ENCODE peak calls at places on chromosome 1, in four cellular contexts. U, Z, P and C are unnamed samples.
A peak's percentile ranks its signal among the peaks of the same experiment; 100 is the strongest.

GRCh38 chr1:231931846-231932454 is 305.4 kb downstream of the DISC1 start:
- DNase-seq in U (no peak), Z (no peak), P (peak; percentile 59), C (peak; percentile 73)

GRCh38 chr1:1085911-1086841 is 12.1 kb upstream of the RNF223 start:
- DNase-seq in U (no peak), Z (no peak), P (no peak), C (no peak)

GRCh38 chr1:93728480-93729131 is 47.0 kb upstream of the BCAR3 start:
- DNase-seq in U (no peak), Z (no peak), P (no peak), C (no peak)

GRCh38 chr1:36096500-36097412 is 8.1 kb downstream of the ADPRS start:
- DNase-seq in U (no peak), Z (peak; percentile 40), P (no peak), C (peak; percentile 75)

GRCh38 chr1:218525451-218526197 is 180.5 kb downstream of the TGFB2 start:
- DNase-seq in U (no peak), Z (no peak), P (no peak), C (no peak)

GRCh38 chr1:160726498-160727391 is 12.3 kb upstream of the SLAMF7 start:
- DNase-seq in U (no peak), Z (peak; percentile 63), P (peak; percentile 85), C (peak; percentile 83)

GRCh38 chr1:226661271-226661670 is 77.8 kb downstream of the ITPKB start:
- DNase-seq in U (no peak), Z (no peak), P (no peak), C (peak; percentile 74)

GRCh38 chr1:22208973-22209378 is 66.1 kb upstream of the WNT4 start:
- DNase-seq in U (no peak), Z (no peak), P (no peak), C (no peak)

GRCh38 chr1:106995970-106996369 is 60.5 kb upstream of the PRMT6 start:
- DNase-seq in U (no peak), Z (no peak), P (no peak), C (no peak)

GRCh38 chr1:41342774-41343355 is 18.4 kb upstream of the FOXO6 start:
- DNase-seq in U (no peak), Z (no peak), P (no peak), C (no peak)

GRCh38 chr1:93839756-93840155 is 39.2 kb downstream of the DNTTIP2 start:
- DNase-seq in U (no peak), Z (no peak), P (no peak), C (no peak)